ENCODE peak calls at places on chromosomes 13 and 19, in seven cellular contexts. One of them, this sample, is unnamed.

GRCh38 chr13:48624858-48625257 is 28.9 kb upstream of the CYSLTR2 start:
- DNase-seq in PC-9: no peak
- DNase-seq in GM23248: no peak
- DNase-seq in hepatocyte: no peak
- DNase-seq in PC-3: no peak
- DNase-seq in OCI-LY7: no peak
- DNase-seq in GM23338: no peak
- DNase-seq in this sample: no peak

GRCh38 chr13:110549795-110550160 is 11.7 kb downstream of the RAB20 start:
- DNase-seq in PC-9: no peak
- DNase-seq in GM23248: no peak
- DNase-seq in hepatocyte: no peak
- DNase-seq in PC-3: no peak
- DNase-seq in OCI-LY7: no peak
- DNase-seq in GM23338: no peak
- DNase-seq in this sample: no peak

GRCh38 chr13:52615817-52616216 is 26.4 kb upstream of the HNRNPA1L2 start:
- DNase-seq in PC-9: no peak
- DNase-seq in GM23248: no peak
- DNase-seq in hepatocyte: no peak
- DNase-seq in PC-3: no peak
- DNase-seq in OCI-LY7: peak; percentile 50
- DNase-seq in GM23338: no peak
- DNase-seq in this sample: peak; percentile 65

GRCh38 chr13:49185264-49185663 is 34.9 kb upstream of the MLNR start:
- DNase-seq in PC-9: no peak
- DNase-seq in GM23248: no peak
- DNase-seq in hepatocyte: no peak
- DNase-seq in PC-3: peak; percentile 25
- DNase-seq in OCI-LY7: no peak
- DNase-seq in GM23338: no peak
- DNase-seq in this sample: no peak

GRCh38 chr13:47875206-47875605 is 125.9 kb downstream of the SUCLA2 start:
- DNase-seq in PC-9: no peak
- DNase-seq in GM23248: no peak
- DNase-seq in hepatocyte: no peak
- DNase-seq in PC-3: no peak
- DNase-seq in OCI-LY7: no peak
- DNase-seq in GM23338: no peak
- DNase-seq in this sample: peak; percentile 51

GRCh38 chr19:42313096-42313839 is at the start of gene TMEM145:
- DNase-seq in PC-9: peak; percentile 46
- DNase-seq in GM23248: peak; percentile 77
- DNase-seq in hepatocyte: peak; percentile 80
- DNase-seq in PC-3: no peak
- DNase-seq in OCI-LY7: peak; percentile 53
- DNase-seq in GM23338: peak; percentile 84
- DNase-seq in this sample: peak; percentile 87

GRCh38 chr19:11268783-11269267 is 6.5 kb upstream of the DOCK6 start:
- DNase-seq in PC-9: no peak
- DNase-seq in GM23248: peak; percentile 67
- DNase-seq in hepatocyte: no peak
- DNase-seq in PC-3: peak; percentile 63
- DNase-seq in OCI-LY7: no peak
- DNase-seq in GM23338: no peak
- DNase-seq in this sample: no peak

GRCh38 chr13:23741879-23742510 is 147.2 kb downstream of the MIPEP start:
- DNase-seq in PC-9: no peak
- DNase-seq in GM23248: peak; percentile 30
- DNase-seq in hepatocyte: no peak
- DNase-seq in PC-3: peak; percentile 39
- DNase-seq in OCI-LY7: peak; percentile 29
- DNase-seq in GM23338: peak; percentile 81
- DNase-seq in this sample: peak; percentile 49

GRCh38 chr13:92175330-92175729 is 776.9 kb downstream of the GPC5 start:
- DNase-seq in PC-9: no peak
- DNase-seq in GM23248: peak; percentile 56
- DNase-seq in hepatocyte: peak; percentile 81
- DNase-seq in PC-3: peak; percentile 43
- DNase-seq in OCI-LY7: peak; percentile 51
- DNase-seq in GM23338: peak; percentile 67
- DNase-seq in this sample: peak; percentile 53

GRCh38 chr19:32098953-32099352 is 246.5 kb upstream of the ZNF507 start:
- DNase-seq in PC-9: no peak
- DNase-seq in GM23248: no peak
- DNase-seq in hepatocyte: no peak
- DNase-seq in PC-3: no peak
- DNase-seq in OCI-LY7: no peak
- DNase-seq in GM23338: peak; percentile 32
- DNase-seq in this sample: no peak

GRCh38 chr19:50494186-50495019 is 16.6 kb downstream of the JOSD2 start:
- DNase-seq in PC-9: no peak
- DNase-seq in GM23248: no peak
- DNase-seq in hepatocyte: no peak
- DNase-seq in PC-3: no peak
- DNase-seq in OCI-LY7: no peak
- DNase-seq in GM23338: no peak
- DNase-seq in this sample: no peak

GRCh38 chr19:12156254-12157058 is at the start of gene ZNF625:
- DNase-seq in PC-9: peak; percentile 81
- DNase-seq in GM23248: peak; percentile 77
- DNase-seq in hepatocyte: peak; percentile 92
- DNase-seq in PC-3: peak; percentile 91
- DNase-seq in OCI-LY7: peak; percentile 79
- DNase-seq in GM23338: peak; percentile 99
- DNase-seq in this sample: peak; percentile 90

GRCh38 chr19:44951179-44952159 is 3.7 kb upstream of the CLPTM1 start:
- DNase-seq in PC-9: peak; percentile 49
- DNase-seq in GM23248: peak; percentile 86
- DNase-seq in hepatocyte: peak; percentile 94
- DNase-seq in PC-3: peak; percentile 71
- DNase-seq in OCI-LY7: peak; percentile 88
- DNase-seq in GM23338: peak; percentile 96
- DNase-seq in this sample: peak; percentile 92

GRCh38 chr13:46359731-46360130 is 27.3 kb downstream of the RUBCNL start:
- DNase-seq in PC-9: no peak
- DNase-seq in GM23248: peak; percentile 86
- DNase-seq in hepatocyte: no peak
- DNase-seq in PC-3: peak; percentile 37
- DNase-seq in OCI-LY7: no peak
- DNase-seq in GM23338: no peak
- DNase-seq in this sample: no peak

GRCh38 chr13:112760440-112760839 is 70.6 kb downstream of the ATP11A start:
- DNase-seq in PC-9: no peak
- DNase-seq in GM23248: peak; percentile 56
- DNase-seq in hepatocyte: no peak
- DNase-seq in PC-3: peak; percentile 58
- DNase-seq in OCI-LY7: no peak
- DNase-seq in GM23338: no peak
- DNase-seq in this sample: no peak

GRCh38 chr13:113086031-113086750 is 19.4 kb upstream of the F7 start:
- DNase-seq in PC-9: no peak
- DNase-seq in GM23248: peak; percentile 53
- DNase-seq in hepatocyte: no peak
- DNase-seq in PC-3: no peak
- DNase-seq in OCI-LY7: no peak
- DNase-seq in GM23338: peak; percentile 74
- DNase-seq in this sample: no peak

GRCh38 chr13:70249332-70250064 is 141.2 kb upstream of the KLHL1 start:
- DNase-seq in PC-9: peak; percentile 23
- DNase-seq in GM23248: no peak
- DNase-seq in hepatocyte: peak; percentile 57
- DNase-seq in PC-3: peak; percentile 78
- DNase-seq in OCI-LY7: no peak
- DNase-seq in GM23338: peak; percentile 54
- DNase-seq in this sample: no peak

GRCh38 chr19:52138614-52139290 is 986 bp downstream of the ZNF616 start:
- DNase-seq in PC-9: peak; percentile 15
- DNase-seq in GM23248: peak; percentile 63
- DNase-seq in hepatocyte: peak; percentile 57
- DNase-seq in PC-3: peak; percentile 29
- DNase-seq in OCI-LY7: no peak
- DNase-seq in GM23338: peak; percentile 92
- DNase-seq in this sample: peak; percentile 86

GRCh38 chr13:92463134-92463533 is 763.5 kb upstream of the GPC6 start:
- DNase-seq in PC-9: no peak
- DNase-seq in GM23248: no peak
- DNase-seq in hepatocyte: no peak
- DNase-seq in PC-3: no peak
- DNase-seq in OCI-LY7: no peak
- DNase-seq in GM23338: no peak
- DNase-seq in this sample: no peak

GRCh38 chr13:113534236-113534860 is 43.8 kb upstream of the DCUN1D2 start:
- DNase-seq in PC-9: no peak
- DNase-seq in GM23248: no peak
- DNase-seq in hepatocyte: no peak
- DNase-seq in PC-3: peak; percentile 54
- DNase-seq in OCI-LY7: no peak
- DNase-seq in GM23338: no peak
- DNase-seq in this sample: no peak

GRCh38 chr13:96994030-96994848 is at the start of gene OXGR1:
- DNase-seq in PC-9: no peak
- DNase-seq in GM23248: peak; percentile 14
- DNase-seq in hepatocyte: no peak
- DNase-seq in PC-3: no peak
- DNase-seq in OCI-LY7: no peak
- DNase-seq in GM23338: peak; percentile 46
- DNase-seq in this sample: no peak

GRCh38 chr19:5823579-5824281 is 15.8 kb downstream of the FUT6 start:
- DNase-seq in PC-9: peak; percentile 21
- DNase-seq in GM23248: no peak
- DNase-seq in hepatocyte: no peak
- DNase-seq in PC-3: peak; percentile 65
- DNase-seq in OCI-LY7: no peak
- DNase-seq in GM23338: peak; percentile 62
- DNase-seq in this sample: no peak

DNA sequence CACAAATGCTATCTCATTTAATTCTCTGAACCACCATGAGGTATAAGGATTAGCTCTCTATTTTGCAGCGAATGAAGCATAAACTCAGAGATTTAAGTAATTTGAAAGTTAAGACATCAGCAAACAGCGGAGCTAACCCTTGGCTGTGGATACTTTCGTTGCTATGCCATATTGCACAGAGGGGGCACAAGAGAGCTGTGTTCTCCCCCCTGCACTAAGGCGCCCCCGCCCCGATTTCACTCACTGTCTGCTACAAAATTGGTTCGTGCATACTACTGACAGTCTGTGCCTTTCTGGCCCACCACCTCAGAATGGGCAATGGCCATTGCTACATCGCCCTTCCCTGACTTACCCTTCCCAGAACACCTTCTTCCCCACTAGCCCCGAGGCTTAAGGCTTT is 105.7 kb upstream of the OBI1 start:
- DNase-seq in PC-9: no peak
- DNase-seq in GM23248: no peak
- DNase-seq in hepatocyte: no peak
- DNase-seq in PC-3: no peak
- DNase-seq in OCI-LY7: no peak
- DNase-seq in GM23338: peak; percentile 58
- DNase-seq in this sample: no peak
- H3K9me2 ChIP-seq in PC-9: no peaks in the 10 kb centered on the region
- H3K9me2 ChIP-seq in GM23248: no peaks in the 10 kb centered on the region
- H3K9me2 ChIP-seq in hepatocyte: no peaks in the 10 kb centered on the region
- H3K9me2 ChIP-seq in PC-3: no peaks in the 10 kb centered on the region
- H3K9me2 ChIP-seq in OCI-LY7: no peaks in the 10 kb centered on the region
- H3K9me2 ChIP-seq in GM23338: no peaks in the 10 kb centered on the region
- H3K9me2 ChIP-seq in this sample: no peaks in the 10 kb centered on the region

GRCh38 chr19:43474986-43475705 is 9.7 kb upstream of the LYPD3 start:
- DNase-seq in PC-9: peak; percentile 98
- DNase-seq in GM23248: peak; percentile 94
- DNase-seq in hepatocyte: peak; percentile 97
- DNase-seq in PC-3: peak; percentile 89
- DNase-seq in OCI-LY7: peak; percentile 17
- DNase-seq in GM23338: peak; percentile 98
- DNase-seq in this sample: peak; percentile 48
- H3K4me3 ChIP-seq in PC-9: peak overlapping the region; percentile 54
- H3K4me3 ChIP-seq in GM23248: peak overlapping the region; percentile 56
- H3K4me3 ChIP-seq in hepatocyte: no peak overlapping the region
- H3K4me3 ChIP-seq in PC-3: peak overlapping the region; percentile 59
- H3K4me3 ChIP-seq in OCI-LY7: no peak overlapping the region
- H3K4me3 ChIP-seq in GM23338: peak overlapping the region; percentile 52
- H3K4me3 ChIP-seq in this sample: no peak overlapping the region

GRCh38 chr19:56139847-56140582 is 1.1 kb upstream of the ZNF444 start:
- DNase-seq in PC-9: no peak
- DNase-seq in GM23248: peak; percentile 45
- DNase-seq in hepatocyte: no peak
- DNase-seq in PC-3: no peak
- DNase-seq in OCI-LY7: no peak
- DNase-seq in GM23338: no peak
- DNase-seq in this sample: no peak

GRCh38 chr19:56142087-56142787 is 1.1 kb downstream of the ZNF444 start:
- DNase-seq in PC-9: peak; percentile 58
- DNase-seq in GM23248: no peak
- DNase-seq in hepatocyte: peak; percentile 80
- DNase-seq in PC-3: peak; percentile 75
- DNase-seq in OCI-LY7: no peak
- DNase-seq in GM23338: no peak
- DNase-seq in this sample: no peak

GRCh38 chr19:56142897-56143434 is 1.9 kb downstream of the ZNF444 start:
- DNase-seq in PC-9: no peak
- DNase-seq in GM23248: no peak
- DNase-seq in hepatocyte: no peak
- DNase-seq in PC-3: no peak
- DNase-seq in OCI-LY7: no peak
- DNase-seq in GM23338: no peak
- DNase-seq in this sample: no peak

GRCh38 chr19:56140583-56141415 is at the start of gene ZNF444:
- DNase-seq in PC-9: peak; percentile 100
- DNase-seq in GM23248: peak; percentile 99
- DNase-seq in hepatocyte: peak; percentile 99
- DNase-seq in PC-3: peak; percentile 99
- DNase-seq in OCI-LY7: peak; percentile 98
- DNase-seq in GM23338: peak; percentile 99
- DNase-seq in this sample: peak; percentile 100

DNA sequence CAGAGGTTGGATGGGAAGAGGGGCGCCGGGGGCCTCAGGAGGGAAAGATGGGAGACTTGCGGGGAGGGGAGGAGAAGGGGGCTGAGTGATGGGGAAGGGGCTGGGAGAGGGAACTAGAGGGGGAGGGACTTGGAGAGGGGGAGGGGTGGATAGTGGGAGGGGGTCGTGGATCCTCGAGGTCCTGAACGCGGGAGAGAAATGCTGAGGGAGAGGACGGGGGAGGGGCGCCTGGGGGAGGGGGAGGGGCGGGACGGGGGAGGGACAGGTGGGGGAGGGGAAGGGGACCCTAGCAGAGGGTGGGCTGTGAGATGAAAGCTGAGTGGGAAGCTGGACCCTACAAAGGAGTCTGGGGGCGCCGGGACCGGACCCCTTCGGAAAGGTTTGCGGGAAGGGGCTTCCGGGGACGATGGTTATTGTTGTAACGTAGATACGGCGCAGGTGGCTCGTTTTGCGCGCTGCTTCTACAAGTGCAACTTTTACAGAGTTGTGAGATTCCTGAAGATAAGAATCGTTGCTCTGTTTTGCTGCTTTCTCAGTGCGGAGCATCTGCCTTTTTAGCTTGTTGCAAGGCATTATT is 417 bp downstream of the ZNF444 start:
- DNase-seq in PC-9: peak; percentile 14
- DNase-seq in GM23248: peak; percentile 59
- DNase-seq in hepatocyte: peak; percentile 49
- DNase-seq in PC-3: no peak
- DNase-seq in OCI-LY7: peak; percentile 25
- DNase-seq in GM23338: peak; percentile 55
- DNase-seq in this sample: peak; percentile 61
- H3K4me2 ChIP-seq in PC-9: peak overlapping the region; percentile 96
- H3K4me2 ChIP-seq in GM23248: peak overlapping the region; percentile 65
- H3K4me2 ChIP-seq in hepatocyte: peak overlapping the region; percentile 89
- H3K4me2 ChIP-seq in PC-3: peak overlapping the region; percentile 91
- H3K4me2 ChIP-seq in OCI-LY7: peak overlapping the region; percentile 83
- H3K4me2 ChIP-seq in GM23338: peak overlapping the region; percentile 92
- H3K4me2 ChIP-seq in this sample: peak overlapping the region; percentile 90

GRCh38 chr19:7182489-7182888 is 111.7 kb downstream of the INSR start:
- DNase-seq in PC-9: no peak
- DNase-seq in GM23248: no peak
- DNase-seq in hepatocyte: no peak
- DNase-seq in PC-3: no peak
- DNase-seq in OCI-LY7: no peak
- DNase-seq in GM23338: no peak
- DNase-seq in this sample: no peak
- H3K9me2 ChIP-seq in PC-9: no peaks in the 10 kb centered on the region
- H3K9me2 ChIP-seq in GM23248: no peaks in the 10 kb centered on the region
- H3K9me2 ChIP-seq in hepatocyte: no peaks in the 10 kb centered on the region
- H3K9me2 ChIP-seq in PC-3: no peaks in the 10 kb centered on the region
- H3K9me2 ChIP-seq in OCI-LY7: no peaks in the 10 kb centered on the region
- H3K9me2 ChIP-seq in GM23338: no peaks in the 10 kb centered on the region
- H3K9me2 ChIP-seq in this sample: no peaks in the 10 kb centered on the region